ENCODE peak calls at places on chromosomes 16 and 17, in four cellular contexts. P is CD4-positive, alpha-beta T cell; V is HEK293T; C is nucleus accumbens. Q is an unnamed sample.

GRCh38 chr17:15213381-15214087 is 51.6 kb downstream of the PMP22 start:
- DNase-seq in C (no peak), P (no peak), V (no peak), Q (no peak)

GRCh38 chr17:83036666-83037065 is 42.7 kb upstream of the METRNL start:
- DNase-seq in P (no peak), C (no peak), V (no peak), Q (no peak)

GRCh38 chr17:4375039-4375748 is 8.7 kb upstream of the UBE2G1 start:
- DNase-seq in V (no peak), C (no peak), P (no peak), Q (no peak)

GRCh38 chr16:65038125-65038524 is 83.7 kb downstream of the CDH11 start:
- DNase-seq in C (no peak), P (no peak), V (no peak), Q (no peak)

GRCh38 chr17:81917565-81918332 is at the start of gene SIRT7:
- DNase-seq in C (no peak), P (peak; percentile 67), V (peak; percentile 97), Q (peak; percentile 77)

GRCh38 chr17:46866747-46867146 is 15.4 kb downstream of the WNT9B start:
- DNase-seq in V (no peak), C (no peak), P (no peak), Q (no peak)

GRCh38 chr16:22353188-22353919 is 21.1 kb downstream of the CDR2 start:
- DNase-seq in P (no peak), C (no peak), V (no peak), Q (no peak)

GRCh38 chr17:6457688-6458190 is 13.5 kb downstream of the PIMREG start:
- DNase-seq in V (no peak), P (no peak), C (no peak), Q (no peak)

GRCh38 chr16:47492428-47493357 is 31.6 kb downstream of the PHKB start:
- DNase-seq in V (peak; percentile 74), C (no peak), P (no peak), Q (no peak)

GRCh38 chr17:39098474-39099090 is 52.9 kb downstream of the PLXDC1 start:
- DNase-seq in C (no peak), P (no peak), V (no peak), Q (no peak)

GRCh38 chr16:71808593-71809449 is at the start of gene AP1G1:
- DNase-seq in V (peak; percentile 93), P (peak; percentile 86), C (peak; percentile 93), Q (peak; percentile 96)

GRCh38 chr17:17097763-17098345 is 55.6 kb downstream of the MPRIP start:
- DNase-seq in V (no peak), C (no peak), P (no peak), Q (no peak)

GRCh38 chr17:80034977-80035686 is 540 bp downstream of the TBC1D16 start:
- DNase-seq in V (no peak), P (peak; percentile 35), C (no peak), Q (peak; percentile 30)

GRCh38 chr17:47994714-47995113 is 23.8 kb downstream of the CDK5RAP3 start:
- DNase-seq in P (no peak), V (no peak), C (no peak), Q (no peak)

GRCh38 chr17:50865060-50865867 is 890 bp downstream of the TOB1 start:
- DNase-seq in P (peak; percentile 28), V (no peak), C (peak; percentile 50), Q (peak; percentile 71)

GRCh38 chr17:20053343-20053964 is 44.3 kb downstream of the SPECC1 start:
- DNase-seq in P (no peak), C (no peak), V (no peak), Q (no peak)

GRCh38 chr17:81519284-81520020 is 6.9 kb upstream of the ACTG1 start:
- DNase-seq in P (peak; percentile 68), V (no peak), C (no peak), Q (peak; percentile 74)

GRCh38 chr17:68054296-68054900 is 18.9 kb downstream of the KPNA2 start:
- DNase-seq in V (no peak), P (no peak), C (peak; percentile 10), Q (no peak)